ENCODE peak calls at places on chromosomes 6 and 20, in seven cellular contexts. F, B, O, S, M, K and V are unnamed samples.

GRCh38 chr6:133193396-133193795 is 47.8 kb upstream of the EYA4 start:
- DNase-seq in O (no peak), B (no peak), K (no peak), M (no peak), S (no peak), F (no peak), V (no peak)

GRCh38 chr6:33279971-33280511 is 3.1 kb downstream of the B3GALT4 start:
- DNase-seq in K (no peak), F (no peak), M (peak; percentile 22), B (no peak), O (no peak), S (no peak), V (no peak)

GRCh38 chr20:63163596-63164560 is 52.1 kb downstream of the YTHDF1 start:
- DNase-seq in O (no peak), M (no peak), B (no peak), K (peak; percentile 5), F (peak; percentile 2), S (peak; percentile 29), V (no peak)

GRCh38 chr20:62550087-62550565 is 74.3 kb upstream of the GATA5 start:
- DNase-seq in B (no peak), O (peak; percentile 81), K (no peak), F (peak; percentile 83), M (no peak), S (no peak), V (no peak)

GRCh38 chr20:13741879-13742278 is 42.8 kb downstream of the ESF1 start:
- DNase-seq in F (no peak), O (no peak), M (no peak), B (no peak), K (no peak), S (no peak), V (no peak)

GRCh38 chr20:40654876-40655275 is 34.2 kb downstream of the MAFB start:
- DNase-seq in K (no peak), M (peak; percentile 71), O (peak; percentile 49), F (no peak), S (no peak), B (no peak), V (no peak)

GRCh38 chr6:65819152-65819551 is 112.1 kb upstream of the EYS start:
- DNase-seq in B (no peak), S (no peak), K (no peak), F (no peak), O (no peak), M (no peak), V (no peak)

GRCh38 chr6:33416386-33417126 is 1.4 kb downstream of the CUTA start:
- DNase-seq in F (no peak), B (no peak), K (peak; percentile 54), S (no peak), M (no peak), O (no peak), V (no peak)

GRCh38 chr6:139550361-139550760 is 175.9 kb upstream of the CITED2 start:
- DNase-seq in M (no peak), K (no peak), B (no peak), F (no peak), O (no peak), S (no peak), V (no peak)

GRCh38 chr6:45021652-45022051 is 306.5 kb upstream of the RUNX2 start:
- DNase-seq in M (no peak), O (no peak), B (no peak), K (peak; percentile 16), F (no peak), S (no peak), V (no peak)

GRCh38 chr6:165045631-165046030 is 263.8 kb downstream of the C6orf118 start:
- DNase-seq in F (no peak), O (no peak), K (no peak), B (no peak), M (no peak), S (no peak), V (no peak)

GRCh38 chr6:85678602-85679444 is 36.1 kb upstream of the SYNCRIP start:
- DNase-seq in B (peak; percentile 96), F (peak; percentile 97), O (peak; percentile 98), M (peak; percentile 99), K (peak; percentile 98), S (peak; percentile 98), V (peak; percentile 99)
- H3K4me3 ChIP-seq in B (peak overlapping the region; percentile 96), F (peak overlapping the region; percentile 61), O (peak overlapping the region; percentile 94), M (peak overlapping the region; percentile 57), K (peak overlapping the region; percentile 99), S (peak overlapping the region; percentile 95), V (peak overlapping the region; percentile 90)

DNA sequence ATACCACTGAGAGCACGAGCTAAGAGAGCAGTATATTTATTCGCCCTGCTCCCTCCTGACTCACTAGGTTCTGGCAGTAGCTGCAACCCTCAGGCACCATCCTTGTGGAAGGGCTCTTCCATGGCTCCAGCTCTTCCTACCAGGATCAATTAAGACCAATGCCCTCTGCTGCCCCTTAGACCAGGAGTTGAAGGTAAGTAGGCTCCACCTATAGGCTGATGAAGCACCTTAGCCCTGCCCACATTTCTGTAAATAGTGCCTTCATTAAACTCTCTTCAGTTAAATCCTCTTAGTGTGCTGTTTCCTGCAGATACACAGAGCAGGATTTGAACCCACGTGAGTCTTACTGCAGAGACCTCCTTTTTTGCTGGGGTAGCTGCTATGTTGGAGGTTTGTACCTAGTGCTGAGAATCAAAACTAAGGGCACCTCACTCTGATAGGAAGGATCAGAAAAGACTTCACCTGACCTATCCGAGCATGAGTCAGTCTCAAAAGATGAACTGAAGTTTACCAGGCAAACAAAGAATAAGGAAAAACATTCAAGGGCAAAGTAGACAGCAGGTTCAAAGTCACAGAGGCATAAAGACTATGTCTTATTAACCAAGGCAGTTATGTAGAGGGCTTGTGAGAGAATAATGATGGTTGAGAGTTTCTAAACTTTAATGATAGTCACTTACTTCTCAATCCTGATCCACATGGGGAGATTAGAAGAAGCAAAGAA is 57.0 kb upstream of the BEND6 start:
- DNase-seq in M (no peak), B (no peak), O (no peak), S (no peak), K (no peak), F (no peak), V (no peak)
- H3K4me1 ChIP-seq in M (no peaks in the 10 kb centered on the region), B (no peaks in the 10 kb centered on the region), O (no peaks in the 10 kb centered on the region), S (peaks cover 2% of the 10 kb centered on the region), K (no peaks in the 10 kb centered on the region), F (no peaks in the 10 kb centered on the region), V (no peaks in the 10 kb centered on the region)

GRCh38 chr6:39801456-39802251 is 9.5 kb downstream of the DAAM2 start:
- DNase-seq in F (no peak), S (no peak), B (no peak), K (no peak), M (no peak), O (no peak), V (no peak)
- H3K27me3 ChIP-seq in F (no peaks in the 10 kb centered on the region), S (peaks cover 6% of the 10 kb centered on the region), B (no peaks in the 10 kb centered on the region), K (no peaks in the 10 kb centered on the region), M (no peaks in the 10 kb centered on the region), O (no peaks in the 10 kb centered on the region), V (no peaks in the 10 kb centered on the region)

DNA sequence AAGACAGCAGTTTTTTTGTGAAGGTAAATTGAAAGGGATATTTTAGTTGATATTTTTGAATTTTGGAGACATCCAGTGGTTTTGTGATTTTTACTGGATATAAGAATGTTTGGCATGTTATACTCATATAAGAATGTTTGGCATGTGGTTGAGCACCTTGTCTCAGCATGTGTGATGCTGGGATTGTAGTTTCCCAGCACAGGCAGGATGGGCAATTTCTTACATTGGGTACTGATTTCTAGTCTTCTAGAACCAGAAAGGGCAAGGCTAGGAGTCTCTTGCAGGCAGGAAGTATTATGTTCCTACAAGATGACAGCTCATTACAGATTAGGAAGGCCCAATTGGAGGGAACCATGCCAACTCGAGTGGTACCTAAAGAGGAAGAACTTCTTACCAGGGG is 377.7 kb downstream of the UTRN start:
- DNase-seq in S (no peak), B (no peak), K (no peak), M (peak; percentile 13), F (no peak), O (no peak), V (no peak)
- H3K4me3 ChIP-seq in S (no peak overlapping the region), B (no peak overlapping the region), K (no peak overlapping the region), M (no peak overlapping the region), F (no peak overlapping the region), O (no peak overlapping the region), V (no peak overlapping the region)

DNA sequence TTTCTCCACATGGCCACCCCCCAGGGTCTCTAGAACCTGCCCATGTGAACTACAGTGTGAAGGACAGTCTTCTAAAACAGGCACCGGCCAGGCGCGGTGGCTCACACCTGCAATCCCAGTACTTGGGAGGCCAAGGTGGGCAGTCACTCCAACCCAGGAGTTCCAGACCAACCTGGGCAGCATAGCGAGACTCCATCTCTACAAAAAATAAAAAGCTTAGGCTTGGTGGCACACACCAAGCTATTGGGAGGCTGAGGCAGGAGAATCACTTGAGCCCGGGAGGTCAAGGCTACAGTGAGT is 13.7 kb downstream of the ACSS1 start:
- DNase-seq in K (no peak), B (no peak), S (no peak), F (no peak), M (no peak), O (no peak), V (no peak)
- H3K4me1 ChIP-seq in K (peaks cover 34% of the 10 kb centered on the region), B (peaks cover 57% of the 10 kb centered on the region), S (peaks cover 2% of the 10 kb centered on the region), F (peaks cover 90% of the 10 kb centered on the region), M (peaks cover 7% of the 10 kb centered on the region), O (peaks cover 93% of the 10 kb centered on the region), V (peaks cover 86% of the 10 kb centered on the region)

DNA sequence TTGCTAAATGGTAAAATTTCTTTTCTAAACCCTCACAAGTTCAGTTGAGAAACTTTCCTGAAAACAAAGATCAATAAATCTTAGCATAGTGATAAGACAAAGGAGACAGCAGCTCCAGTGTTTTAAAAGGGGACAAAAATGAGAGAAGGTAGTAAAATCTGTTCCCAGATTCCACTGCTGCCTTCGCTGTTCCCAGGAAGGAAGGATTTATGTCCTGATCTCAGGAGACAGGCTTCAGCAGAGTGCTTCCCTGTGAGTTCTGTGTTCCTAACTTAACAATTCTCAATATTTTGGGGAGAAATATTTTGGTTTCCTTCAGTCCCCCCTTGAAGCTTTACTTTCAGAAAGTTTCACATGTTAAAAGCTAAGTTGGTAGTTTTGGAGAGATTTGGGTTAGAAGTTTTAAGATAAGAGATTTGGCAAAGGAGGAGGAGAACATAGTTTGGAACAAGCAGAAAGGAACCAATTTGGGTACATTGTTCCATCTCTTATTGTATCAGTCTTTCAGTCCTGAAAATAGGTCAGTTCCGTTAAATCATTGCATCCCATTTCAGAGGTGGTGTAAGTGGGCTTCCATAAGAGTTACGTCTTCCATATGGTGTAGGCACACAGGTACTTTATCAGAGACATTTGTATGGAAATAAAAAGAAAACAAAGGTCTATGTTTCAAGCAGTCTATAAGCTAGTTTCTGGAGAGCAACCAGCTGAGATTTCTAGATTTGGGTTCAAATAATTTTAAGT is 20.8 kb downstream of the IRF4 start:
- DNase-seq in O (no peak), K (no peak), B (no peak), S (no peak), F (no peak), M (no peak), V (no peak)
- H3K27me3 ChIP-seq in O (peaks cover 14% of the 10 kb centered on the region), K (no peaks in the 10 kb centered on the region), B (no peaks in the 10 kb centered on the region), S (peaks cover 11% of the 10 kb centered on the region), F (peaks cover 9% of the 10 kb centered on the region), M (no peaks in the 10 kb centered on the region), V (no peaks in the 10 kb centered on the region)

GRCh38 chr20:43188861-43189613 is 669 bp downstream of the PTPRT start:
- DNase-seq in M (no peak), O (no peak), K (no peak), S (no peak), B (no peak), F (no peak), V (no peak)
- H3K4me3 ChIP-seq in M (no peak overlapping the region), O (no peak overlapping the region), K (no peak overlapping the region), S (peak overlapping the region; percentile 76), B (peak overlapping the region; percentile 62), F (no peak overlapping the region), V (peak overlapping the region; percentile 57)